ENCODE peak calls at places on chromosome 20, in four cellular contexts. G is IMR-90, C is Panc1, K is astrocyte. L is an unnamed sample.

GRCh38 chr20:53899351-53900167 is 170.8 kb downstream of the BCAS1 start:
- DNase-seq in G (peak; percentile 87), C (peak; percentile 87), K (peak; percentile 91), L (no peak)

GRCh38 chr20:60900581-60900980 is 351.5 kb upstream of the CDH4 start:
- DNase-seq in C (no peak), G (no peak), K (no peak), L (no peak)

GRCh38 chr20:52649727-52650126 is 322.4 kb upstream of the TSHZ2 start:
- DNase-seq in K (no peak), G (no peak), C (no peak), L (no peak)

GRCh38 chr20:39897058-39897457 is 792.0 kb downstream of the MAFB start:
- DNase-seq in K (peak; percentile 97), C (no peak), G (peak; percentile 97), L (peak; percentile 87)

GRCh38 chr20:1761598-1761997 is 104.0 kb upstream of the SIRPG start:
- DNase-seq in K (no peak), G (no peak), C (no peak), L (no peak)

GRCh38 chr20:47929368-47930115 is 144.3 kb upstream of the SULF2 start:
- DNase-seq in C (no peak), G (peak; percentile 26), K (peak; percentile 84), L (no peak)

GRCh38 chr20:13166006-13166405 is 55.1 kb upstream of the ISM1 start:
- DNase-seq in K (no peak), G (no peak), C (no peak), L (no peak)

GRCh38 chr20:46056970-46057855 is 28.2 kb downstream of the SLC12A5 start:
- DNase-seq in C (no peak), G (peak; percentile 42), K (peak; percentile 25), L (no peak)

GRCh38 chr20:24048014-24048611 is 59.5 kb upstream of the GGTLC1 start:
- DNase-seq in C (no peak), K (no peak), G (no peak), L (no peak)

GRCh38 chr20:44478188-44478587 is 2.5 kb downstream of the TTPAL start:
- DNase-seq in C (no peak), K (no peak), G (no peak), L (no peak)

GRCh38 chr20:32451682-32452461 is 93.7 kb downstream of the ASXL1 start:
- DNase-seq in C (no peak), G (no peak), K (no peak), L (no peak)
- TF ChIP-seq CTCF in C (no peak), G (no peak), K (no peak), L (no peak)

GRCh38 chr20:25584905-25585704 is at the start of gene NINL:
- DNase-seq in C (no peak), K (peak; percentile 33), G (peak; percentile 48), L (no peak)
- H3K4me3 ChIP-seq in C (peak within 1 kb of the TSS; percentile 93), K (peak within 1 kb of the TSS; percentile 67), G (peak within 1 kb of the TSS; percentile 52), L (peak within 1 kb of the TSS; percentile 72)

GRCh38 chr20:25317351-25318075 is 69.6 kb downstream of the PYGB start:
- DNase-seq in K (no peak), C (no peak), G (no peak), L (no peak)
- H3K27ac ChIP-seq in K (no peak overlapping the region), C (no peak overlapping the region), G (no peak overlapping the region), L (no peak overlapping the region)

DNA sequence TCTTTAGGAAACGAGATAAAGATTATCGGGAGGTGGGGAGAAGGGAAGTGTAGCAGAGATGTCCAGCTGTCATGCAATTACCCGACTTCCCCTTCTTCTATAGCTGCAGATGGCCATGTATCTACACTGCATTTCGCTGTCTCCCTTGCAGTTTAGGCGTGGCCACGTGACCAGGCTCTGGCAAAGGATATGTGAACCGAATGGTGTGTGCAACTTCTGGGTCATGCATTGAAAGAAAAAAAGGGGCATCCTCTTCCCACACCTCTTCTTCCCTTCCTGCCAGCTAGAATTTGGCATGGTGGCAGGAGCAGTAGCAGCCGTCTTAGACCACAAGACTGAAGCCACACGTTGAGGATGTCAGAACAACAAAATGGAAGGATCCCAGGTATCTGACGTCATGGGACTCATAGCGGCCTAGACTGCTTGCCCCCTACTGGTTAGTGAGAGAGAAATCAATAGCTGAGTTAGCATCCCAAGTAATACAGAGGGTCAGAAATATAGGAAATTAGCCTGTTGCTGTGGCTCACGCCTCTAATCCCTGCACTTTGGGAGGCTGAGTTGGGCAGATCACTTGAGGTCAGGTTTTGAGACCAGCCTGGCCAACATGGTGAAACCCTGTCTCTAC is 32.8 kb downstream of the TCF15 start:
- DNase-seq in G (peak; percentile 18), K (no peak), C (no peak), L (no peak)
- TF ChIP-seq CTCF in G (peak; percentile 29), K (peak; percentile 20), C (peak; percentile 69), L (peak; percentile 43)

GRCh38 chr20:10219452-10219791 is 792 bp downstream of the SNAP25 start:
- DNase-seq in G (peak; percentile 53), C (no peak), K (peak; percentile 60), L (no peak)
- H3K4me3 ChIP-seq in G (peak overlapping the region; percentile 77), C (peak overlapping the region; percentile 74), K (peak overlapping the region; percentile 77), L (peak overlapping the region; percentile 69)

DNA sequence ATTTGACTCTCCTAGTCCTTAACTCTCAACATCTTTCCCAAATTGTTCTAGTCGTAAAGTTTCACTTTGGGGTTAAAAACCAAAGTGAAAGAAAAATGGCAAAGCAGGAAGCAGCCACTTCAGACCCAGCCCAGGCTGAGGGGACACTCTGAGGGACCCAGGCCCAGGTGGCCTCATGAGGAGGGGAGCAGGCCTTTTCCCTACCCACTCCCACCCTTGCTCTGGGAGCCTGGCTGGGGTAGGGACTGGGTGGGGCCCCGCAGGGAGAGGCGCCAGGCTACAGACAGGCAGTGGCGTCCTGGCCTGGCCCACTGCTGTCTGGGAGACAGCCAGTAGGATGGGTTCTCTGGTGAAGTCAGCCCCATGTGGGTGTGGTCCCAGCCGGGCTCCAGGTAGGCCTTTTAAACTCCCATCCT is 68.7 kb upstream of the MYL9 start:
- DNase-seq in C (no peak), G (no peak), K (no peak), L (no peak)
- H3K27ac ChIP-seq in C (peak overlapping the region; percentile 29), G (peak overlapping the region; percentile 34), K (peak overlapping the region; percentile 54), L (peak overlapping the region; percentile 61)